ENCODE peak calls at places on chromosome 14, in six cellular contexts. V, Q, W, P, E and O are unnamed samples.

GRCh38 chr14:58428011-58428807 is 690 bp downstream of the KIAA0586 start:
- DNase-seq in V (no peak), Q (peak; percentile 55), W (no peak), P (no peak), E (no peak), O (no peak)

GRCh38 chr14:67589212-67589770 is 10.8 kb downstream of the PIGH start:
- DNase-seq in V (no peak), Q (no peak), W (no peak), P (no peak), E (no peak), O (no peak)

GRCh38 chr14:67630186-67630585 is 10.5 kb downstream of the ARG2 start:
- DNase-seq in V (no peak), Q (no peak), W (no peak), P (no peak), E (no peak), O (no peak)

GRCh38 chr14:54838931-54839512 is 63.6 kb downstream of the GCH1 start:
- DNase-seq in V (no peak), Q (no peak), W (no peak), P (no peak), E (no peak), O (no peak)

GRCh38 chr14:55540847-55541773 is 38.9 kb upstream of the KTN1 start:
- DNase-seq in V (no peak), Q (peak; percentile 11), W (no peak), P (no peak), E (no peak), O (no peak)

GRCh38 chr14:42523656-42524055 is 917.0 kb downstream of the LRFN5 start:
- DNase-seq in V (no peak), Q (no peak), W (no peak), P (no peak), E (no peak), O (no peak)

GRCh38 chr14:77241955-77242354 is 29.1 kb downstream of the NGB start:
- DNase-seq in V (no peak), Q (peak; percentile 8), W (no peak), P (no peak), E (no peak), O (no peak)

GRCh38 chr14:66496188-66496807 is 10.1 kb downstream of the CCDC196 start:
- DNase-seq in V (no peak), Q (peak; percentile 38), W (no peak), P (no peak), E (no peak), O (no peak)

GRCh38 chr14:99217556-99217955 is 54.4 kb downstream of the BCL11B start:
- DNase-seq in V (no peak), Q (no peak), W (no peak), P (no peak), E (no peak), O (no peak)

GRCh38 chr14:23751591-23751990 is 115.4 kb downstream of the DHRS2 start:
- DNase-seq in V (no peak), Q (no peak), W (no peak), P (no peak), E (no peak), O (no peak)

GRCh38 chr14:74582910-74583581 is 29.0 kb downstream of the LTBP2 start:
- DNase-seq in V (no peak), Q (peak; percentile 30), W (no peak), P (no peak), E (no peak), O (no peak)

GRCh38 chr14:96060161-96060933 is 21.2 kb downstream of the C14orf132 start:
- DNase-seq in V (no peak), Q (no peak), W (no peak), P (no peak), E (no peak), O (no peak)

GRCh38 chr14:73662439-73663056 is 17.8 kb downstream of the DNAL1 start:
- DNase-seq in V (no peak), Q (peak; percentile 96), W (no peak), P (no peak), E (no peak), O (no peak)

GRCh38 chr14:95645016-95645996 is 40.9 kb upstream of the TCL1B start:
- DNase-seq in V (no peak), Q (no peak), W (no peak), P (no peak), E (no peak), O (no peak)

GRCh38 chr14:102795060-102795925 is 18.0 kb downstream of the TRAF3 start:
- DNase-seq in V (no peak), Q (peak; percentile 95), W (no peak), P (no peak), E (peak; percentile 26), O (no peak)

GRCh38 chr14:101705733-101706508 is 55.6 kb upstream of the PPP2R5C start:
- DNase-seq in V (peak; percentile 35), Q (peak; percentile 34), W (peak; percentile 26), P (peak; percentile 51), E (peak; percentile 63), O (no peak)

GRCh38 chr14:100108042-100108825 is 43.0 kb downstream of the EVL start:
- DNase-seq in V (peak; percentile 90), Q (peak; percentile 44), W (peak; percentile 77), P (peak; percentile 90), E (peak; percentile 84), O (peak; percentile 76)

GRCh38 chr14:83867871-83868270 is 1662.1 kb upstream of the FLRT2 start:
- DNase-seq in V (no peak), Q (no peak), W (no peak), P (no peak), E (no peak), O (no peak)

GRCh38 chr14:65302571-65303184 is 109.9 kb upstream of the FUT8 start:
- DNase-seq in V (peak; percentile 39), Q (peak; percentile 44), W (no peak), P (no peak), E (no peak), O (no peak)

GRCh38 chr14:23876160-23876750 is 77.3 kb upstream of the DHRS4 start:
- DNase-seq in V (no peak), Q (no peak), W (no peak), P (no peak), E (no peak), O (no peak)

GRCh38 chr14:95884377-95884776 is 7.7 kb downstream of the TUNAR start:
- DNase-seq in V (no peak), Q (no peak), W (no peak), P (no peak), E (no peak), O (no peak)

GRCh38 chr14:69615471-69616407 is 4.3 kb downstream of the SUSD6 start:
- DNase-seq in V (no peak), Q (peak; percentile 57), W (peak; percentile 78), P (peak; percentile 21), E (no peak), O (no peak)

GRCh38 chr14:76726551-76726961 is 34.7 kb upstream of the VASH1 start:
- DNase-seq in V (no peak), Q (no peak), W (no peak), P (no peak), E (no peak), O (no peak)

GRCh38 chr14:38808734-38809455 is 294.1 kb downstream of the SEC23A start:
- DNase-seq in V (peak; percentile 1), Q (no peak), W (no peak), P (no peak), E (no peak), O (no peak)

GRCh38 chr14:67673451-67673850 is 981 bp downstream of the VTI1B start:
- DNase-seq in V (no peak), Q (peak; percentile 47), W (no peak), P (no peak), E (no peak), O (no peak)

GRCh38 chr14:74525361-74525851 is 31.8 kb downstream of the ISCA2 start:
- DNase-seq in V (no peak), Q (no peak), W (no peak), P (no peak), E (no peak), O (no peak)

GRCh38 chr14:55123101-55123500 is 6.0 kb upstream of the LGALS3 start:
- DNase-seq in V (no peak), Q (peak; percentile 95), W (no peak), P (no peak), E (no peak), O (no peak)

GRCh38 chr14:76138758-76139723 is 12.7 kb upstream of the GPATCH2L start:
- DNase-seq in V (no peak), Q (no peak), W (no peak), P (no peak), E (no peak), O (no peak)

GRCh38 chr14:73491977-73492552 is 1.3 kb downstream of the RIOX1 start:
- DNase-seq in V (no peak), Q (no peak), W (no peak), P (no peak), E (no peak), O (no peak)

GRCh38 chr14:50932592-50933500 is 11.4 kb downstream of the PYGL start:
- DNase-seq in V (no peak), Q (no peak), W (no peak), P (no peak), E (no peak), O (no peak)

GRCh38 chr14:73607241-73607640 is 5.1 kb upstream of the ACOT6 start:
- DNase-seq in V (no peak), Q (no peak), W (no peak), P (no peak), E (no peak), O (no peak)

GRCh38 chr14:95479494-95479893 is 37.0 kb downstream of the SYNE3 start:
- DNase-seq in V (no peak), Q (no peak), W (no peak), P (no peak), E (no peak), O (no peak)